ENCODE peak calls at places on chromosomes 3 and 15, in ten cellular contexts. M is colonic mucosa, U is skeletal muscle cell, L is neural progenitor cell, Y is hepatocyte, P is tibial artery, K is pancreas, Q is A549, I is heart left ventricle, R is fibroblast of mammary gland. V is an unnamed sample.

GRCh38 chr3:188664795-188665194 is 507.0 kb upstream of the TPRG1 start:
- DNase-seq in Y (no peak), R (peak; percentile 45), Q (no peak), P (no peak), U (no peak), K (no peak), L (peak; percentile 47), M (peak; percentile 24), I (no peak), V (no peak)

GRCh38 chr15:77026501-77027110 is 31.7 kb downstream of the PSTPIP1 start:
- DNase-seq in U (no peak), Q (no peak), R (no peak), I (peak; percentile 19), K (no peak), L (no peak), M (peak; percentile 10), P (peak; percentile 13), Y (no peak), V (no peak)

GRCh38 chr3:98763076-98763475 is at the start of gene ST3GAL6:
- DNase-seq in M (no peak), K (no peak), P (peak; percentile 57), I (peak; percentile 52), R (peak; percentile 54), L (no peak), Y (no peak), Q (no peak), U (no peak), V (no peak)

GRCh38 chr3:30689202-30689641 is 82.8 kb downstream of the TGFBR2 start:
- DNase-seq in Y (peak; percentile 27), L (no peak), U (no peak), M (peak; percentile 66), R (peak; percentile 72), Q (peak; percentile 37), K (peak; percentile 51), P (peak; percentile 34), I (peak; percentile 50), V (no peak)

GRCh38 chr3:143207338-143207961 is 87.9 kb downstream of the CHST2 start:
- DNase-seq in P (no peak), M (no peak), L (peak; percentile 29), K (no peak), R (peak; percentile 58), I (no peak), Y (no peak), Q (no peak), U (peak; percentile 25), V (no peak)

GRCh38 chr3:106560451-106560966 is 691.7 kb upstream of the CBLB start:
- DNase-seq in Y (no peak), L (no peak), R (peak; percentile 95), K (no peak), P (no peak), I (no peak), M (no peak), Q (peak; percentile 6), U (peak; percentile 69), V (no peak)

GRCh38 chr15:62940755-62941361 is 101.7 kb upstream of the TPM1 start:
- DNase-seq in M (peak; percentile 53), U (peak; percentile 91), K (peak; percentile 28), I (peak; percentile 92), R (peak; percentile 97), Y (peak; percentile 65), P (peak; percentile 87), Q (peak; percentile 75), L (no peak), V (no peak)

GRCh38 chr15:76012021-76012551 is at the start of gene NRG4:
- DNase-seq in R (peak; percentile 2), U (no peak), Y (no peak), I (no peak), L (no peak), M (peak; percentile 25), K (peak; percentile 49), P (no peak), Q (peak; percentile 37), V (no peak)

GRCh38 chr15:100635406-100636071 is 33.1 kb downstream of the ASB7 start:
- DNase-seq in L (peak; percentile 23), R (no peak), I (no peak), M (no peak), Q (no peak), U (no peak), P (no peak), Y (peak; percentile 24), K (no peak), V (peak; percentile 27)

GRCh38 chr15:98442379-98442833 is 205.9 kb upstream of the IGF1R start:
- DNase-seq in R (peak; percentile 85), M (peak; percentile 55), P (peak; percentile 66), I (peak; percentile 39), Y (peak; percentile 87), K (peak; percentile 66), Q (peak; percentile 80), U (peak; percentile 66), L (peak; percentile 80), V (peak; percentile 63)

GRCh38 chr3:106332884-106333283 is 464.1 kb upstream of the CBLB start:
- DNase-seq in K (no peak), M (no peak), I (no peak), R (peak; percentile 30), Y (no peak), L (no peak), U (no peak), Q (no peak), P (no peak), V (no peak)

GRCh38 chr3:15974647-15975046 is 176.9 kb upstream of the ANKRD28 start:
- DNase-seq in U (no peak), I (no peak), R (no peak), L (peak; percentile 49), M (no peak), K (no peak), Y (no peak), P (no peak), Q (no peak), V (peak; percentile 43)

GRCh38 chr15:68055224-68055705 is 1.1 kb downstream of the PIAS1 start:
- DNase-seq in Q (no peak), L (peak; percentile 56), M (peak; percentile 54), I (no peak), U (no peak), R (peak; percentile 61), K (peak; percentile 32), P (peak; percentile 49), Y (peak; percentile 62), V (no peak)

GRCh38 chr3:46068526-46068925 is 41.2 kb upstream of the XCR1 start:
- DNase-seq in M (no peak), Y (no peak), Q (no peak), R (no peak), K (no peak), P (no peak), I (no peak), U (no peak), L (no peak), V (no peak)

GRCh38 chr3:45499529-45499928 is 95.0 kb upstream of the LIMD1 start:
- DNase-seq in Y (peak; percentile 34), Q (peak; percentile 19), M (no peak), U (no peak), I (no peak), K (no peak), L (no peak), P (no peak), R (peak; percentile 71), V (no peak)

GRCh38 chr15:69577397-69577796 is 124.8 kb downstream of the RPLP1 start:
- DNase-seq in Q (no peak), R (no peak), U (no peak), P (no peak), L (no peak), M (peak; percentile 43), K (no peak), Y (no peak), I (no peak), V (no peak)

GRCh38 chr3:112327371-112327951 is 5.5 kb upstream of the CD200 start:
- DNase-seq in K (no peak), L (peak; percentile 37), Q (peak; percentile 11), Y (peak; percentile 75), M (peak; percentile 59), I (no peak), U (no peak), R (peak; percentile 64), P (no peak), V (no peak)

GRCh38 chr3:73625124-73625665 is 454 bp upstream of the PDZRN3 start:
- DNase-seq in Y (peak; percentile 67), L (peak; percentile 61), Q (no peak), M (peak; percentile 34), K (peak; percentile 25), P (no peak), I (peak; percentile 75), U (no peak), R (peak; percentile 66), V (peak; percentile 9)
- H3K4me3 ChIP-seq in Y (peak overlapping the region; percentile 39), L (peak overlapping the region; percentile 70), Q (peak overlapping the region; percentile 22), M (peak overlapping the region; percentile 44), K (peak overlapping the region; percentile 35), P (peak overlapping the region; percentile 86), I (peak overlapping the region; percentile 41), U (peak overlapping the region; percentile 70), R (peak overlapping the region; percentile 69), V (peak overlapping the region; percentile 56)

GRCh38 chr3:12143949-12144504 is 14.7 kb downstream of the TIMP4 start:
- DNase-seq in Y (peak; percentile 53), K (peak; percentile 16), U (peak; percentile 99), R (peak; percentile 97), M (no peak), L (no peak), I (peak; percentile 77), P (peak; percentile 88), Q (no peak), V (no peak)
- H3K4me3 ChIP-seq in Y (no peak overlapping the region), K (no peak overlapping the region), U (no peak overlapping the region), R (no peak overlapping the region), M (no peak overlapping the region), L (no peak overlapping the region), I (no peak overlapping the region), P (peak overlapping the region; percentile 15), Q (no peak overlapping the region), V (no peak overlapping the region)

GRCh38 chr3:4981688-4982494 is 2.7 kb downstream of the BHLHE40 start:
- DNase-seq in L (no peak), M (peak; percentile 59), Y (peak; percentile 66), U (no peak), P (no peak), Q (no peak), K (peak; percentile 53), R (peak; percentile 88), I (no peak), V (no peak)
- H3K4me3 ChIP-seq in L (no peak overlapping the region), M (peak overlapping the region; percentile 88), Y (peak overlapping the region; percentile 23), U (peak overlapping the region; percentile 100), P (peak overlapping the region; percentile 60), Q (peak overlapping the region; percentile 88), K (peak overlapping the region; percentile 97), R (peak overlapping the region; percentile 99), I (peak overlapping the region; percentile 93), V (no peak overlapping the region)

GRCh38 chr3:114212646-114213045 is 24.7 kb downstream of the ZNF80 start:
- DNase-seq in M (no peak), I (no peak), K (no peak), P (no peak), R (no peak), U (no peak), Y (no peak), Q (no peak), L (no peak), V (no peak)

GRCh38 chr3:114216186-114216970 is 21.0 kb downstream of the ZNF80 start:
- DNase-seq in I (no peak), K (no peak), Y (no peak), L (no peak), M (no peak), U (peak; percentile 57), Q (no peak), R (peak; percentile 35), P (no peak), V (no peak)

GRCh38 chr3:114213669-114214541 is 23.5 kb downstream of the ZNF80 start:
- DNase-seq in K (no peak), I (peak; percentile 27), M (no peak), U (peak; percentile 54), R (peak; percentile 84), P (peak; percentile 27), L (no peak), Q (no peak), Y (no peak), V (peak; percentile 35)

GRCh38 chr3:114213262-114213668 is 24.1 kb downstream of the ZNF80 start:
- DNase-seq in U (peak; percentile 41), M (no peak), L (no peak), P (no peak), R (peak; percentile 18), Y (no peak), I (no peak), Q (no peak), K (no peak), V (no peak)

GRCh38 chr3:114214542-114215341 is 22.6 kb downstream of the ZNF80 start:
- DNase-seq in K (no peak), P (no peak), U (no peak), Y (no peak), R (no peak), Q (no peak), L (no peak), M (no peak), I (no peak), V (peak; percentile 41)
- H3K4me3 ChIP-seq in K (no peak overlapping the region), P (peak overlapping the region; percentile 14), U (peak overlapping the region; percentile 28), Y (no peak overlapping the region), R (peak overlapping the region; percentile 25), Q (no peak overlapping the region), L (no peak overlapping the region), M (no peak overlapping the region), I (no peak overlapping the region), V (no peak overlapping the region)